ENCODE peak calls at places on chromosome 6, in six cellular contexts. Z, V, R, L, P and A are unnamed samples.

GRCh38 chr6:25017486-25017885 is 81.7 kb upstream of the RIPOR2 start:
- DNase-seq in P (no peak), V (no peak), R (no peak), Z (peak), L (no peak), A (peak)

GRCh38 chr6:73180718-73181619 is 44.3 kb downstream of the KHDC1L start:
- DNase-seq in L (peak), R (no peak), P (peak), V (peak), Z (peak), A (peak)

GRCh38 chr6:12545837-12546658 is 170.5 kb upstream of the PHACTR1 start:
- DNase-seq in V (no peak), L (peak), Z (no peak), P (peak), R (no peak), A (no peak)

GRCh38 chr6:163392533-163392932 is 22.0 kb upstream of the QKI start:
- DNase-seq in L (peak), Z (peak), P (peak), V (no peak), R (no peak), A (peak)

GRCh38 chr6:51323056-51323455 is 504.4 kb downstream of the TFAP2B start:
- DNase-seq in R (no peak), P (no peak), V (no peak), Z (no peak), L (no peak), A (no peak)

GRCh38 chr6:87722831-87723726 is 21.0 kb upstream of the AKIRIN2 start:
- DNase-seq in L (peak), P (peak), Z (peak), V (peak), R (no peak), A (peak)

GRCh38 chr6:37783831-37784584 is 35.5 kb upstream of the ZFAND3 start:
- DNase-seq in R (peak), P (peak), V (no peak), L (no peak), Z (peak), A (no peak)

GRCh38 chr6:137978252-137978896 is 111.3 kb downstream of the TNFAIP3 start:
- DNase-seq in P (peak), Z (peak), R (no peak), L (no peak), V (no peak), A (peak)

GRCh38 chr6:128463942-128464341 is 56.5 kb downstream of the PTPRK start:
- DNase-seq in P (no peak), R (no peak), L (peak), V (no peak), Z (no peak), A (peak)

GRCh38 chr6:12064125-12064524 is 52.0 kb downstream of the HIVEP1 start:
- DNase-seq in R (no peak), L (peak), Z (no peak), V (no peak), P (peak), A (no peak)

GRCh38 chr6:98946877-98947410 is 802 bp downstream of the FBXL4 start:
- DNase-seq in P (no peak), V (no peak), Z (peak), L (peak), R (no peak), A (no peak)

GRCh38 chr6:31114970-31115849 is 610 bp downstream of the PSORS1C1 start:
- DNase-seq in R (no peak), Z (peak), V (no peak), L (peak), P (peak), A (peak)

GRCh38 chr6:112480551-112480950 is 133.4 kb downstream of the RFPL4B start:
- DNase-seq in V (no peak), Z (no peak), R (no peak), L (peak), P (peak), A (peak)

GRCh38 chr6:35722121-35722761 is 14.6 kb upstream of the ARMC12 start:
- DNase-seq in R (no peak), Z (no peak), L (no peak), V (no peak), P (no peak), A (no peak)

GRCh38 chr6:52598123-52598823 is 21.4 kb upstream of the TRAM2 start:
- DNase-seq in Z (peak), L (peak), V (peak), R (peak), P (peak), A (peak)

GRCh38 chr6:150403458-150404245 is 34.8 kb downstream of the IYD start:
- DNase-seq in R (no peak), V (no peak), Z (no peak), P (peak), L (peak), A (peak)

GRCh38 chr6:87682310-87682709 is 19.7 kb downstream of the AKIRIN2 start:
- DNase-seq in V (no peak), L (no peak), P (no peak), R (no peak), Z (no peak), A (no peak)

GRCh38 chr6:135919026-135919425 is 67.5 kb downstream of the PDE7B start:
- DNase-seq in P (no peak), V (no peak), Z (no peak), R (no peak), L (no peak), A (no peak)

GRCh38 chr6:15800821-15801617 is 138.2 kb upstream of the DTNBP1 start:
- DNase-seq in P (no peak), L (no peak), V (no peak), R (no peak), Z (no peak), A (no peak)

GRCh38 chr6:46042355-46042999 is 26.8 kb upstream of the CLIC5 start:
- DNase-seq in L (peak), P (peak), V (peak), R (no peak), Z (peak), A (peak)

GRCh38 chr6:28947831-28948270 is 24.1 kb upstream of the TRIM27 start:
- DNase-seq in L (peak), V (no peak), P (peak), R (peak), Z (no peak), A (no peak)

GRCh38 chr6:160978141-160978926 is 13.2 kb upstream of the MAP3K4 start:
- DNase-seq in V (no peak), P (peak), L (peak), R (no peak), Z (no peak), A (no peak)

GRCh38 chr6:30154709-30155521 is 6.1 kb downstream of the TRIM10 start:
- DNase-seq in P (peak), V (no peak), Z (no peak), R (no peak), L (peak), A (no peak)

GRCh38 chr6:132598473-132598872 is 8.9 kb upstream of the TAAR5 start:
- DNase-seq in Z (peak), V (no peak), R (no peak), L (no peak), P (no peak), A (peak)

DNA sequence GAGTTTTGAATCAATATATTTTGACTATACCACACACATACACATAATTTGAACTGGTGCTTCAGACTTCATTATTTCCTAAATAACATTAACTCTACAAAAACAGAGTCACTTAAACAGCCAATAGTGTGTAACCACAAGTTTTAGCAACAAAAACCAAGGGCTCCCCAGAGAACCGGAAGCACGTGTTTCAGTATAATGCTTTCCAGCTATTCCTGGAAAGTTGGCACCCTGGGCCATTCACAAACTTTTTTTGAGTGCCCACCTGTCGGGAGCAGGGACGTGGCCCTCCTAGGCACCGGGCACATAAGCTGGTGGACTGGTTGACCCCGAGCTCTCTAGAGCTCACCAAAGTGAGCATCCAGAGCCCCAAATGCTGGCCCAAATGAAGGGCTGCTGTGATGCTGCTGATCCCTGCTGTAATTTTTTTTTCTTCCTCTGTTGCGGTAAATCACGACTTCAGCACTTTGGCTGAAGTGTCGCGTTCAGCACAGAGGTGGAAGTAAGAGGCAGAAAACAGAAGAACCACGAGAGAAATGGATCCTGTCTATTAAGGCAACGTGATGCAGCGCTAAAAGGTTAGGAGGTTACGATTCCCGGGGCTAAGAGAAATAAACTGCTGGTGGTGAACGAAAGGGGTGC is 1.8 kb upstream of the SLC35D3 start:
- DNase-seq in V (no peak), L (no peak), P (no peak), Z (no peak), R (no peak), A (no peak)
- H3K4me3 ChIP-seq in V (no peak), L (peak), P (no peak), Z (no peak), R (peak), A (no peak)

DNA sequence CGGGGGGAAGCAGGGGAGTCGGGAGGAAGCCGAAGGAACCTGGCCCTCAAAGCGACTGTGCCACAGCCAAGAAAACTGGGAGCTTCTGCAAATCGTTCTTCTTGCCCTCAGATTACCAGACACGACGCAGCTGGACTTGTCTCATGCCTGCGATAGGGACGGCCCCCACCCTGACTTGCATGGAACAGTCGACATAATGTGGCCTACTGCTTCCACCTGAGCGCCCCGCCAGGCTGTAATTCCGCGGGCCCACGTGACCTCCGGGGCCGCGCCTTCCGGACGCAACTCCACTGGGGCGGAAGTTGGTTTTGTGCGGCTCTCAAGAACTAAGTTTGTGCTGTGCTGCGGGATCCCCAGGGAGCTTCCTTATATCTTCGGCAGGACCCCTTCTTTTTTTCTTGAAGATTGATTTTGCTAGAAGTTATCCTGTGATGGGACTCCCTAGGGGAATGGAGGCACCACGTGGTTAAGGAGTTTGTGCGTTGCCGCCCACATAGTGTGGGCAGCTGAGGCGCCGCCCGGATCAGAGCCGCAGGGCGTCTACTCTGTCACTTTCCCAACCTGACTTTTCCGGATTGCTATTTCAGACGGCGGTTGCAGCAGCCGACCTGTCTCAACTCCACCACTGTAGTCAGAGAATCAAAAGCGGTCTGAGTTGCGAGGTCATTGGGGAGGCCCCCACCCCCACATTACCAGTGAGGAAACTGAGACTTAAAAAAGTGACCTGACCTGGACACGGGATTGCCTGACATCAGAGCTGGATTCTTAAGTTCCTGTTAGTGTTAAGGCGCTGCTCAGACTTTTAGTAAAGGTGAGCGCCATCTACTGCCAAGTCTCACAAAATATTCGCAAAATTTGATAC is 540 bp upstream of the CD164 start:
- DNase-seq in L (peak), V (peak), Z (peak), P (peak), R (peak), A (peak)
- H2BK120ac ChIP-seq in L (peak), V (peak), Z (no peak), P (peak), R (peak), A (peak)

GRCh38 chr6:26218824-26219223 is 131.6 kb downstream of the HFE start:
- DNase-seq in L (no peak), P (no peak), Z (no peak), V (no peak), R (no peak), A (no peak)

GRCh38 chr6:26216015-26216885 is 129.0 kb downstream of the HFE start:
- DNase-seq in Z (peak), P (peak), V (no peak), R (no peak), L (peak), A (peak)

GRCh38 chr6:26216886-26217713 is 129.9 kb downstream of the HFE start:
- DNase-seq in R (peak), P (peak), V (peak), L (peak), Z (peak), A (peak)

GRCh38 chr6:26215200-26216014 is 128.2 kb downstream of the HFE start:
- DNase-seq in R (peak), L (peak), P (peak), V (no peak), Z (peak), A (peak)

GRCh38 chr6:26217714-26218075 is 130.5 kb downstream of the HFE start:
- DNase-seq in L (no peak), P (peak), Z (peak), V (no peak), R (no peak), A (no peak)
- H3K4me3 ChIP-seq in L (peak), P (peak), Z (peak), V (peak), R (peak), A (peak)

DNA sequence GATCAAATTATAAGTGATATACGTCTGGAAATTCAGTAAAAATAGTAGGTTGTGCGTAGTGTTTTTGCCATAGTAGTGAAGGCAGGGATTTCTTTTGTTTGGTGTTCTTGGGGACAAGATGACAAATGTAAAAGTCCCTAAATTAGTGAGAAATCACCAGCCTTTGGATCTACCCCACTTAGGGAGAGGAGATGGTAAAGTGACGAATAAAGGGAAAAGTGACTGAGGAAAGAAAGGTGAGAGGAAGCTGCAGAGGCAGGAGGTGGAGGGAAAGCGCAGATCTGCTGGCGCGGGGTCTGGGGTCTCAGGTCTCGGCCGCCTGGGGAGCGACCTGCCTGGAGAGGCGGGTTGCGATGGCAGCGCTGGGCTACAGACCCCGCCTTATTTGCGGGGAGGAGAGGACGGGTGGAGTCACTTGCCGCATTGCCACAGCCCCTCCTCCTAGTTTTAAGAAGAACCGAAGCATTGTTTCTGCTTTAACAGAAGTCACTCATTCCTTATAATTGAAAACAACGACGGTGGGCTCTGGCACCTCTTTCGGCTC is 3.4 kb upstream of the LIN28B start:
- DNase-seq in L (no peak), P (peak), V (peak), Z (peak), R (peak), A (no peak)
- H2BK120ac ChIP-seq in L (no peak), P (peak), V (no peak), Z (peak), R (no peak), A (peak)

DNA sequence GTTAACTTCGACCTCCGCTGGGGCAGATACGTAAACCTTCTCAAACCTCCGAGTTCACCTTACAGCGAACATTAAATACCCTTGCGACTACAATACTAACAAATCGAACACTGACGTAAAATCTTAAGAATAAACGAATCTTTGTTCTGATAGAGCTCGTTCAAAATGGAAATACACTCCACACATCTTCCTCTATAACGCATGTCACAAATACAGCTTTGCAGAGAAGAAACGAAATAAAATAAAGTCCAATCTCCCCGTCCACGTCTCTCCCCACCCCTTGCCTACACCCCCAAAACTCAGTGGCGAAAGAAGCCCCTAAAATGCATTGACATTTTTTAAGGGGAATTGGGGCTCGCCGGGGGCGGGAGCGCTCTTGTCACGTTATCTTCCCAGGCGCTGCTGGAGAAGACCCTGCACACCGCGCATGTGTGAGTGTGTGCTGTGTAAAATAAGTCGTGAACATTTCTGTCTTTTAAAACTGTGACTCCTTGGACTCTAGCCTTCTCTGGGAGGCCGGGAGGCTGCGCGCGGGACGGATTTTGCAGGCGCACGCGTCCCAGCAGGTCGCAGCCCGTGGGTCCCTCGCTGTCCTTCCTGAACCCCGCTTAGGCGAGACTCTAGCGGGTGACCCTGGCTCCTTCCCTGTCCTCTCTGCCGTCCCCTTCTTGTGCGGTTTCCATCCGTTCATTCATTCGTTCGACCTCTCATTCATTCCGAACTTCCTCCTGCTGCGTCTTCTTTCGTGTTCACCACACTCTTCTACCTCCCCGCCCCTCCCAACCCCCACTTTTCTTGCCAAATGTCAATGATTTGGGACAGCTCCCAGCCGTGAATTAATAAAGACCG is 2.4 kb downstream of the NRN1 start:
- DNase-seq in L (no peak), P (no peak), V (no peak), R (peak), Z (peak), A (peak)
- H3K4me3 ChIP-seq in L (no peak), P (no peak), V (peak), R (peak), Z (peak), A (no peak)

DNA sequence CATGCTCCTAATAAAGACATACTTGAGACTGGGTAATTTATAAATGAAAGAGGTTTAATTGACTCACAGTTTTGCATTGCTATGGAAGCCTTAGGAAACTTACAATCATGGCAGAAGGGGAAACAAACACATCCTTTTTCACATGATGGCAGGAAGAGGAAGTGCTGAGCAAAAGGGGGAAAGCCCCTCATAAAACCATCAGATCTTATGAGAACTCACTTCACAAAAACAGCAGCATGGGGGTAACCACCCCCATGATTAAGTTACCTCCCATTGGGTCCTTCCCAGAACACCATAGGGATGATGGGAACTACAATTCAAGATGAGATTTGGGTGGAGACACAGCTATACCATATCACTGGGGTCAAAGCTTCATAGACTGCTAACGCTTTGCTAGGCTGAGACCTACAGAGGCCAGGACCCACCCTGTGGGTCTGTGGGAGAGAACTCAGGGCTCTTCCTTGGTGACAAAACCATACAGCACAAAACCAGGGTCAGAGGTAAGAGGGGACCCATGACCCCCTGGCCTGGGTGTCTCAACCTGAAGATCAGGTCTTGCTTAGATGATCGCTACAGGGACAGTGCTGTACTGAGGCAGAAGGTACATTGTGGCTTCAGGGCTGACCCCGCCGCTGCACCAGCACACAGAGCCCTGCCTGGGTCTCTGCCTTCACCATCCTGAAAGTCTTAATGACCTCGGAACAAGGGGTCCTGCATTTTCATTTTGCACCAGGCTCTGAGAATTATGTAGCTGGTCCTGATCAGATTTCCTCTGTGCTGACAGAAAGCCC is 254.5 kb downstream of the ERMARD start:
- DNase-seq in P (no peak), L (no peak), V (no peak), Z (no peak), R (no peak), A (no peak)
- H2BK120ac ChIP-seq in P (no peak), L (no peak), V (peak), Z (no peak), R (peak), A (no peak)

GRCh38 chr6:107636486-107636885 is 146.6 kb downstream of the SOBP start:
- DNase-seq in L (no peak), P (no peak), R (no peak), Z (peak), V (no peak), A (peak)

GRCh38 chr6:107632757-107633156 is 142.8 kb downstream of the SOBP start:
- DNase-seq in L (no peak), V (no peak), R (no peak), Z (no peak), P (no peak), A (no peak)

GRCh38 chr6:107635058-107635515 is 145.2 kb downstream of the SOBP start:
- DNase-seq in V (no peak), Z (no peak), L (no peak), R (no peak), P (no peak), A (no peak)

GRCh38 chr6:107634147-107635057 is 144.5 kb downstream of the SOBP start:
- DNase-seq in Z (no peak), V (no peak), L (no peak), R (no peak), P (no peak), A (no peak)

DNA sequence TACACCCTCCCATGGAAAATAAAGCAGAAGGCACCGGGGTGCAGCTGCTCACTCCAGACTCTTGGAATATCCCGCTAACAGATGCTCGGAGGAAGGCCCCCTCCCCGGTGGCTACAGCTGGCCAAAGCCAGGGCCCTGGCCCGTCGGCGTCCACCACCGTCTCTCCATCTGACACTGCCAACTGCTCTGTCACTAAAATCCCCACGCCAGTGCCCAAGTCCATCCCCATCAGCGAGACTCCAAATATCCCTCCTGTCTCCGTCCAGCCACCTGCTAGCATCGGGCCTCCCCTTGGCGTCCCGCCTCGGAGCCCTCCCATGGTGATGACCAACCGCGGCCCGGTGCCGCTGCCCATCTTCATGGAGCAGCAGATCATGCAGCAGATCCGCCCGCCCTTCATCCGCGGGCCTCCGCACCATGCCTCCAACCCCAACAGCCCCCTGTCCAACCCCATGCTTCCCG is 143.8 kb downstream of the SOBP start:
- DNase-seq in L (no peak), P (no peak), V (no peak), Z (no peak), R (no peak), A (no peak)
- H3K4me3 ChIP-seq in L (no peak), P (no peak), V (no peak), Z (no peak), R (no peak), A (no peak)